ENCODE peak calls at places on chromosomes 2 and 18, in ten cellular contexts. L, G, V, W, O, M, B, S, I and Q are unnamed samples.

GRCh38 chr2:175431054-175431780 is 249.7 kb upstream of the ATP5MC3 start:
- DNase-seq in L (no peak), G (no peak), V (no peak), W (no peak), O (no peak), M (no peak), B (no peak), S (no peak), I (no peak), Q (no peak)

GRCh38 chr2:96506907-96507240 is 1.7 kb upstream of the NEURL3 start:
- DNase-seq in L (no peak), G (no peak), V (no peak), W (no peak), O (no peak), M (no peak), B (no peak), S (no peak), I (no peak), Q (no peak)

GRCh38 chr2:231480781-231481180 is 16.5 kb upstream of the NCL start:
- DNase-seq in L (no peak), G (no peak), V (no peak), W (no peak), O (no peak), M (no peak), B (no peak), S (no peak), I (no peak), Q (no peak)

GRCh38 chr2:40242315-40242714 is 209.6 kb downstream of the SLC8A1 start:
- DNase-seq in L (no peak), G (no peak), V (no peak), W (no peak), O (no peak), M (no peak), B (no peak), S (no peak), I (no peak), Q (no peak)

GRCh38 chr2:205696541-205697441 is 14.5 kb downstream of the NRP2 start:
- DNase-seq in L (no peak), G (no peak), V (no peak), W (no peak), O (peak), M (no peak), B (peak), S (no peak), I (no peak), Q (peak)

GRCh38 chr2:226471987-226472470 is 327.6 kb downstream of the IRS1 start:
- DNase-seq in L (no peak), G (no peak), V (no peak), W (no peak), O (no peak), M (no peak), B (no peak), S (no peak), I (no peak), Q (no peak)

GRCh38 chr2:98586466-98587140 is 21.7 kb downstream of the COA5 start:
- DNase-seq in L (no peak), G (no peak), V (no peak), W (no peak), O (no peak), M (no peak), B (no peak), S (no peak), I (no peak), Q (no peak)

GRCh38 chr2:189179607-189179979 is at the start of gene COL5A2:
- DNase-seq in L (peak), G (peak), V (no peak), W (no peak), O (no peak), M (peak), B (peak), S (peak), I (no peak), Q (peak)

GRCh38 chr2:167183916-167184315 is 295.6 kb downstream of the XIRP2 start:
- DNase-seq in L (no peak), G (no peak), V (no peak), W (no peak), O (no peak), M (no peak), B (no peak), S (no peak), I (no peak), Q (no peak)

GRCh38 chr2:171966268-171966667 is 33.5 kb upstream of the METAP1D start:
- DNase-seq in L (no peak), G (no peak), V (no peak), W (no peak), O (no peak), M (no peak), B (no peak), S (no peak), I (no peak), Q (no peak)

GRCh38 chr2:235807347-235807746 is 313.5 kb downstream of the AGAP1 start:
- DNase-seq in L (no peak), G (no peak), V (no peak), W (no peak), O (no peak), M (no peak), B (no peak), S (no peak), I (no peak), Q (no peak)

GRCh38 chr2:164560181-164560792 is 61.0 kb downstream of the GRB14 start:
- DNase-seq in L (no peak), G (no peak), V (peak), W (no peak), O (no peak), M (peak), B (no peak), S (peak), I (no peak), Q (no peak)

GRCh38 chr18:71809711-71810110 is 734.4 kb downstream of the CBLN2 start:
- DNase-seq in L (no peak), G (no peak), V (no peak), W (no peak), O (no peak), M (no peak), B (no peak), S (no peak), I (no peak), Q (no peak)

GRCh38 chr2:104378853-104379374 is 475.0 kb upstream of the POU3F3 start:
- DNase-seq in L (no peak), G (no peak), V (no peak), W (no peak), O (no peak), M (peak), B (no peak), S (no peak), I (no peak), Q (peak)

GRCh38 chr2:98118852-98119251 is 31.9 kb downstream of the VWA3B start:
- DNase-seq in L (no peak), G (no peak), V (no peak), W (no peak), O (no peak), M (no peak), B (no peak), S (no peak), I (no peak), Q (no peak)

GRCh38 chr2:240136671-240137292 is 677 bp upstream of the COPS9 start:
- DNase-seq in L (no peak), G (no peak), V (no peak), W (peak), O (no peak), M (no peak), B (no peak), S (no peak), I (no peak), Q (no peak)

GRCh38 chr2:165471349-165471975 is 2.0 kb downstream of the CSRNP3 start:
- DNase-seq in L (no peak), G (no peak), V (no peak), W (no peak), O (no peak), M (no peak), B (no peak), S (no peak), I (no peak), Q (no peak)

GRCh38 chr2:237744613-237745249 is 53.8 kb upstream of the RBM44 start:
- DNase-seq in L (no peak), G (peak), V (peak), W (no peak), O (peak), M (peak), B (peak), S (no peak), I (peak), Q (peak)

GRCh38 chr2:96175951-96176350 is 30.7 kb upstream of the DUSP2 start:
- DNase-seq in L (peak), G (no peak), V (no peak), W (no peak), O (no peak), M (no peak), B (peak), S (no peak), I (no peak), Q (no peak)

GRCh38 chr18:67199993-67200617 is 316.4 kb downstream of the DSEL start:
- DNase-seq in L (peak), G (no peak), V (peak), W (no peak), O (no peak), M (peak), B (no peak), S (peak), I (no peak), Q (no peak)

GRCh38 chr18:2083691-2084090 is 487.6 kb downstream of the METTL4 start:
- DNase-seq in L (no peak), G (no peak), V (peak), W (no peak), O (peak), M (no peak), B (no peak), S (no peak), I (no peak), Q (peak)

GRCh38 chr2:106831241-106831640 is 54.7 kb downstream of the ST6GAL2 start:
- DNase-seq in L (no peak), G (no peak), V (no peak), W (no peak), O (no peak), M (no peak), B (no peak), S (no peak), I (no peak), Q (no peak)

GRCh38 chr18:27845897-27846296 is 331.0 kb downstream of the CDH2 start:
- DNase-seq in L (no peak), G (no peak), V (no peak), W (no peak), O (no peak), M (no peak), B (no peak), S (no peak), I (no peak), Q (no peak)

GRCh38 chr2:170013802-170014551 is 164.0 kb upstream of the MYO3B start:
- DNase-seq in L (no peak), G (no peak), V (no peak), W (no peak), O (peak), M (no peak), B (peak), S (no peak), I (no peak), Q (peak)

GRCh38 chr2:169933124-169933711 is 106.0 kb downstream of the UBR3 start:
- DNase-seq in L (no peak), G (no peak), V (peak), W (no peak), O (no peak), M (no peak), B (no peak), S (peak), I (no peak), Q (no peak)

DNA sequence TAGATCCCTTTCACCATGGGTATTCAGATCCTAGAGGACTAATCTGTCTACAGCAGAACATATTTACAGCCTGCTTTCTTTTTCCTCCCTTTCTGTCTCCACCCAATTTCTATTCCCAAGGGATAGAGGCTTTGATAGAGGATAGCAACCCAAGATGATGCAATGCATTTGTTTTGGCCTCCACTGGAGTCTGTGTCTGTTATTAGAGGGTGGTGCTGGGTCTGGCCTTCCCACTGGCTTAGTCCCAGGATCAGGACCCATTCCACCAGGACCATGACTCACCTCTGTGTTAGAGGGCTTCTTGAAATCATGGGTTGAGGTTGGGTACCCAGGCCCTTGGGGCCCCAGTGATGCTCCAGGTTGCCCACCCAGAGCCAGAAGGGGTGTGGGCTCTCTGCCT is 239.7 kb upstream of the TNP1 start:
- DNase-seq in L (no peak), G (no peak), V (no peak), W (no peak), O (no peak), M (no peak), B (no peak), S (no peak), I (no peak), Q (no peak)
- TF ChIP-seq CTCF in L (no peak), G (no peak), V (no peak), W (no peak), O (no peak), M (no peak), B (no peak), S (no peak), I (no peak), Q (no peak)

GRCh38 chr2:30809938-30810337 is 2.7 kb upstream of the CAPN13 start:
- DNase-seq in L (no peak), G (no peak), V (no peak), W (no peak), O (no peak), M (no peak), B (no peak), S (no peak), I (no peak), Q (no peak)

GRCh38 chr2:30802611-30803010 is 4.6 kb downstream of the CAPN13 start:
- DNase-seq in L (no peak), G (no peak), V (no peak), W (no peak), O (no peak), M (no peak), B (no peak), S (no peak), I (no peak), Q (no peak)

GRCh38 chr2:30808695-30809094 is 1.4 kb upstream of the CAPN13 start:
- DNase-seq in L (no peak), G (no peak), V (no peak), W (no peak), O (no peak), M (no peak), B (no peak), S (no peak), I (no peak), Q (no peak)

GRCh38 chr2:30803281-30803680 is 4.0 kb downstream of the CAPN13 start:
- DNase-seq in L (no peak), G (no peak), V (no peak), W (no peak), O (no peak), M (no peak), B (no peak), S (no peak), I (no peak), Q (no peak)

GRCh38 chr2:30807249-30807648 is at the start of gene CAPN13:
- DNase-seq in L (no peak), G (peak), V (peak), W (no peak), O (no peak), M (peak), B (no peak), S (no peak), I (no peak), Q (no peak)
- TF ChIP-seq CTCF in L (no peak), G (no peak), V (peak), W (no peak), O (peak), M (peak), B (no peak), S (no peak), I (no peak), Q (no peak)

GRCh38 chr2:74233648-74234047 is 35.2 kb downstream of the MTHFD2 start:
- DNase-seq in L (no peak), G (no peak), V (no peak), W (no peak), O (no peak), M (no peak), B (no peak), S (no peak), I (no peak), Q (no peak)

GRCh38 chr2:74228772-74229171 is 30.4 kb downstream of the MTHFD2 start:
- DNase-seq in L (no peak), G (no peak), V (no peak), W (no peak), O (no peak), M (no peak), B (no peak), S (no peak), I (no peak), Q (no peak)

GRCh38 chr2:74235041-74235440 is 36.6 kb downstream of the MTHFD2 start:
- DNase-seq in L (no peak), G (no peak), V (no peak), W (no peak), O (no peak), M (no peak), B (no peak), S (no peak), I (no peak), Q (no peak)

GRCh38 chr2:74227646-74228045 is 29.2 kb downstream of the MTHFD2 start:
- DNase-seq in L (no peak), G (no peak), V (no peak), W (no peak), O (no peak), M (no peak), B (no peak), S (no peak), I (no peak), Q (no peak)

DNA sequence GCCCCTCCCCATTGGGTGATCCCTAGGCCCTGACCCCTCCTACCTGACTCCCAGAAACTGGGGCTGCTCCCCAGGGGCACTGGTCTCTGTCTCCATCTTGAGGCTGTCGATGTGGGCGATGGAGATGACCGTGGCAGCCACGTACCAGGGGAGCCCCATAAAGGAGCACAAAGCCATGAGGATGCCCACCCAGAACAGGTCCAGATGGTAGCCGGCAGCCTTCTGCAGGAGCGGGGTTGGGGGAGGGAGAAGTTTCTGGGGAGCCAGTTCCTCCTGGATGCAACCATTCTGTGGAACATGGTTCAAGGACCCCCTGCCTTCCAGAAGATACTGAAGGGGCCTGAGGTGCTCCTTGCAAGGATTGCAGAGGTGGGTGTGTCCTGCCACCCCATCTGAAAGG is 34.0 kb downstream of the MTHFD2 start:
- DNase-seq in L (no peak), G (no peak), V (no peak), W (no peak), O (peak), M (no peak), B (no peak), S (no peak), I (no peak), Q (no peak)
- TF ChIP-seq CTCF in L (no peak), G (no peak), V (no peak), W (no peak), O (peak), M (no peak), B (no peak), S (no peak), I (no peak), Q (no peak)

GRCh38 chr2:156892449-156893335 is 364.8 kb upstream of the GALNT5 start:
- DNase-seq in L (no peak), G (no peak), V (peak), W (no peak), O (peak), M (peak), B (no peak), S (no peak), I (no peak), Q (no peak)
- TF ChIP-seq CTCF in L (peak), G (peak), V (peak), W (peak), O (peak), M (peak), B (peak), S (peak), I (no peak), Q (peak)

DNA sequence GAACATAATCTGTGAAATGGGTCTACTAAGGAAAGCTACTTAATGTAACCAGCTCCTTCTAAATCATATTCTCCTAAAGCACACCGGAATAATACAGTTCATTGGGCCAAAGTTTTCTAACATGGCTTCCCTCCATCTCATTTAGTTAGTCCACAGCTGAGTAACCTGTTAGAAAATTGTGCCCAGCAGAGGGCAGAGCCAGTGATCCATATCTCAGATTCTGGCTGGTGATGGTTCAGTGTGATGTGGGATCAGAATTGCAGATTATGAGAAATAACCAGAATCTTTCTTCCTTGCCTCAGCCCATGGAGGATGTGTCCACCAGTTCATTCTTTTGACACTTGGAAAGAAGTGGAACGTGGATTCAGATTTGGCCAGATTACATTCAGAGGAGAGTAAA is 9.4 kb upstream of the CTLA4 start:
- DNase-seq in L (no peak), G (no peak), V (no peak), W (no peak), O (no peak), M (no peak), B (no peak), S (no peak), I (no peak), Q (no peak)
- TF ChIP-seq CTCF in L (no peak), G (no peak), V (peak), W (no peak), O (no peak), M (no peak), B (no peak), S (no peak), I (no peak), Q (no peak)

DNA sequence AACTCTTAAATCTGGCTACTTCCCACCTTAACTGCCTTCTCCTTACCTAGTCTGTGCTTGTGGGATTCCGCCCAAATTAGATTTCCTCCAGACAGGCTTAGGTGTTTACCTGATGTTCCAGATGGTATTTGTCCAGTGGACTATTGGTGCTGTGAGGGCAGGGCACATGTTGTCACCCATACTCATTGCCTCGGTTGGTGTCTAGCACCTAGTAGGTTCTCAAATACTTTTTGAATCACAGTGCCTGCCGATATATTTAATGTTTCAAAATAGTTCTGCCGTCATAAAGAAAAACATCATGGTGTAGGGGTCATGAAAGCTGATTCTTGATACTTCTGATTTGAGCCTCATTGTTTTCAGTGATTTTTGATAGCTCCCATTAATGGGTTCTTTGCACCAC is 1.1 kb downstream of the SEPTIN2 start:
- DNase-seq in L (no peak), G (no peak), V (no peak), W (no peak), O (no peak), M (peak), B (no peak), S (no peak), I (no peak), Q (no peak)
- TF ChIP-seq CTCF in L (no peak), G (no peak), V (no peak), W (no peak), O (no peak), M (no peak), B (no peak), S (no peak), I (no peak), Q (no peak)

GRCh38 chr2:159118859-159119510 is 150.5 kb downstream of the TANC1 start:
- DNase-seq in L (no peak), G (no peak), V (no peak), W (no peak), O (no peak), M (no peak), B (no peak), S (no peak), I (no peak), Q (no peak)
- TF ChIP-seq CTCF in L (no peak), G (no peak), V (peak), W (peak), O (no peak), M (no peak), B (no peak), S (no peak), I (no peak), Q (peak)

GRCh38 chr2:229910832-229911412 is 10.9 kb downstream of the TRIP12 start:
- DNase-seq in L (no peak), G (no peak), V (peak), W (no peak), O (peak), M (peak), B (no peak), S (no peak), I (no peak), Q (peak)
- TF ChIP-seq CTCF in L (peak), G (peak), V (peak), W (peak), O (peak), M (no peak), B (no peak), S (peak), I (no peak), Q (no peak)